ENCODE peak calls at places on chromosomes 16 and 17, in ten cellular contexts. One of them, this sample, is unnamed.

GRCh38 chr17:39252788-39253460 is 27.2 kb upstream of the STAC2 start:
- DNase-seq in H1: no peak
- DNase-seq in CD4-positive, CD25-positive, alpha-beta regulatory T cell: no peak
- DNase-seq in GM23338: peak; percentile 64
- DNase-seq in DND-41: no peak
- DNase-seq in naive thymus-derived CD4-positive, alpha-beta T cell: no peak
- DNase-seq in heart left ventricle: no peak
- DNase-seq in sigmoid colon: no peak
- DNase-seq in adrenal gland: no peak
- DNase-seq in SJCRH30: no peak
- DNase-seq in this sample: no peak

GRCh38 chr16:69404275-69404805 is 18.5 kb upstream of the TERF2 start:
- DNase-seq in heart left ventricle: no peak
- DNase-seq in GM23338: peak; percentile 18
- DNase-seq in DND-41: no peak
- DNase-seq in adrenal gland: peak; percentile 69
- DNase-seq in sigmoid colon: no peak
- DNase-seq in SJCRH30: peak; percentile 71
- DNase-seq in naive thymus-derived CD4-positive, alpha-beta T cell: no peak
- DNase-seq in H1: no peak
- DNase-seq in CD4-positive, CD25-positive, alpha-beta regulatory T cell: no peak
- DNase-seq in this sample: no peak

GRCh38 chr16:75264999-75265910 is 13.8 kb upstream of the BCAR1 start:
- DNase-seq in DND-41: no peak
- DNase-seq in adrenal gland: peak; percentile 70
- DNase-seq in H1: peak; percentile 60
- DNase-seq in sigmoid colon: peak; percentile 82
- DNase-seq in CD4-positive, CD25-positive, alpha-beta regulatory T cell: no peak
- DNase-seq in SJCRH30: no peak
- DNase-seq in heart left ventricle: peak; percentile 75
- DNase-seq in naive thymus-derived CD4-positive, alpha-beta T cell: no peak
- DNase-seq in GM23338: peak; percentile 46
- DNase-seq in this sample: peak; percentile 60

GRCh38 chr17:80632046-80632581 is 87.5 kb downstream of the RPTOR start:
- DNase-seq in H1: no peak
- DNase-seq in sigmoid colon: no peak
- DNase-seq in DND-41: no peak
- DNase-seq in heart left ventricle: no peak
- DNase-seq in SJCRH30: no peak
- DNase-seq in naive thymus-derived CD4-positive, alpha-beta T cell: no peak
- DNase-seq in adrenal gland: no peak
- DNase-seq in GM23338: no peak
- DNase-seq in CD4-positive, CD25-positive, alpha-beta regulatory T cell: no peak
- DNase-seq in this sample: no peak

GRCh38 chr17:35789044-35789443 is 6.4 kb downstream of the MMP28 start:
- DNase-seq in adrenal gland: no peak
- DNase-seq in H1: no peak
- DNase-seq in DND-41: no peak
- DNase-seq in sigmoid colon: no peak
- DNase-seq in heart left ventricle: no peak
- DNase-seq in naive thymus-derived CD4-positive, alpha-beta T cell: no peak
- DNase-seq in SJCRH30: no peak
- DNase-seq in GM23338: no peak
- DNase-seq in CD4-positive, CD25-positive, alpha-beta regulatory T cell: no peak
- DNase-seq in this sample: no peak

GRCh38 chr17:50213026-50214015 is 11.9 kb upstream of the COL1A1 start:
- DNase-seq in CD4-positive, CD25-positive, alpha-beta regulatory T cell: no peak
- DNase-seq in DND-41: peak; percentile 54
- DNase-seq in GM23338: peak; percentile 60
- DNase-seq in SJCRH30: peak; percentile 32
- DNase-seq in sigmoid colon: no peak
- DNase-seq in naive thymus-derived CD4-positive, alpha-beta T cell: no peak
- DNase-seq in adrenal gland: no peak
- DNase-seq in H1: no peak
- DNase-seq in heart left ventricle: no peak
- DNase-seq in this sample: no peak

GRCh38 chr17:66583112-66583748 is 251.7 kb upstream of the CACNG5 start:
- DNase-seq in naive thymus-derived CD4-positive, alpha-beta T cell: no peak
- DNase-seq in GM23338: no peak
- DNase-seq in H1: no peak
- DNase-seq in heart left ventricle: no peak
- DNase-seq in DND-41: no peak
- DNase-seq in sigmoid colon: no peak
- DNase-seq in SJCRH30: no peak
- DNase-seq in CD4-positive, CD25-positive, alpha-beta regulatory T cell: no peak
- DNase-seq in adrenal gland: no peak
- DNase-seq in this sample: no peak

GRCh38 chr17:11701906-11702305 is 103.6 kb downstream of the DNAH9 start:
- DNase-seq in SJCRH30: no peak
- DNase-seq in H1: no peak
- DNase-seq in DND-41: no peak
- DNase-seq in naive thymus-derived CD4-positive, alpha-beta T cell: no peak
- DNase-seq in sigmoid colon: no peak
- DNase-seq in adrenal gland: no peak
- DNase-seq in CD4-positive, CD25-positive, alpha-beta regulatory T cell: no peak
- DNase-seq in GM23338: no peak
- DNase-seq in heart left ventricle: no peak
- DNase-seq in this sample: no peak

GRCh38 chr17:1474402-1475189 is 17.9 kb downstream of the MYO1C start:
- DNase-seq in GM23338: no peak
- DNase-seq in naive thymus-derived CD4-positive, alpha-beta T cell: no peak
- DNase-seq in DND-41: no peak
- DNase-seq in H1: no peak
- DNase-seq in CD4-positive, CD25-positive, alpha-beta regulatory T cell: no peak
- DNase-seq in adrenal gland: no peak
- DNase-seq in SJCRH30: no peak
- DNase-seq in heart left ventricle: no peak
- DNase-seq in sigmoid colon: no peak
- DNase-seq in this sample: no peak

GRCh38 chr17:17826340-17826708 is 10.5 kb downstream of the SREBF1 start:
- DNase-seq in GM23338: no peak
- DNase-seq in DND-41: no peak
- DNase-seq in H1: no peak
- DNase-seq in CD4-positive, CD25-positive, alpha-beta regulatory T cell: no peak
- DNase-seq in SJCRH30: no peak
- DNase-seq in naive thymus-derived CD4-positive, alpha-beta T cell: no peak
- DNase-seq in heart left ventricle: no peak
- DNase-seq in adrenal gland: no peak
- DNase-seq in sigmoid colon: no peak
- DNase-seq in this sample: no peak
- H3K4me1 ChIP-seq in GM23338: peaks cover 47% of the 10 kb centered on the region
- H3K4me1 ChIP-seq in DND-41: peaks cover 52% of the 10 kb centered on the region
- H3K4me1 ChIP-seq in H1: peaks cover 37% of the 10 kb centered on the region
- H3K4me1 ChIP-seq in CD4-positive, CD25-positive, alpha-beta regulatory T cell: peaks cover 47% of the 10 kb centered on the region
- H3K4me1 ChIP-seq in SJCRH30: peaks cover 28% of the 10 kb centered on the region
- H3K4me1 ChIP-seq in naive thymus-derived CD4-positive, alpha-beta T cell: peaks cover 34% of the 10 kb centered on the region
- H3K4me1 ChIP-seq in heart left ventricle: peaks cover 19% of the 10 kb centered on the region
- H3K4me1 ChIP-seq in adrenal gland: peaks cover 71% of the 10 kb centered on the region
- H3K4me1 ChIP-seq in sigmoid colon: peaks cover 64% of the 10 kb centered on the region
- H3K4me1 ChIP-seq in this sample: peaks cover 40% of the 10 kb centered on the region

DNA sequence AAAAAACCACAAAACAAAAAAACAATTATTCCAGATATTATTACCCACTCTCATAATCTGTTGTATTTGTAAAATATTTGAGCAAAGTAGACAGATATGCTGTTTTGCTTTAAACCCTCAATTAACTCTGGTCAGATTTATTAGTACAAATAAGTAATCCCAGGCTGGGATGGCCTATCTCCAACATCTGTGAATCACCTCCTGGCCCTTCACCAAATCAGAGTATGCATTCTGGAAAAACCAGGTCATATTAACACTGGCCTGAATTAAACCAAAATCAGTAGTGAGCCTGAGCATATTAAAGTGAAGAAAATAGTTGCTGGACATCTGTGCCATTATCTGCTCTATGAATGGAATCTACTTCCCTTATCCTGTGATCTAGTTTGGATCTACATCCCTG is 41.0 kb downstream of the STAT3 start:
- DNase-seq in sigmoid colon: peak; percentile 84
- DNase-seq in H1: no peak
- DNase-seq in DND-41: no peak
- DNase-seq in SJCRH30: no peak
- DNase-seq in adrenal gland: peak; percentile 78
- DNase-seq in naive thymus-derived CD4-positive, alpha-beta T cell: no peak
- DNase-seq in heart left ventricle: no peak
- DNase-seq in GM23338: no peak
- DNase-seq in CD4-positive, CD25-positive, alpha-beta regulatory T cell: no peak
- DNase-seq in this sample: no peak
- H3K36me3 ChIP-seq in sigmoid colon: peaks cover 28% of the 10 kb centered on the region
- H3K36me3 ChIP-seq in H1: peaks cover 2% of the 10 kb centered on the region
- H3K36me3 ChIP-seq in DND-41: peaks cover 16% of the 10 kb centered on the region
- H3K36me3 ChIP-seq in SJCRH30: peaks cover 25% of the 10 kb centered on the region
- H3K36me3 ChIP-seq in adrenal gland: no peaks in the 10 kb centered on the region
- H3K36me3 ChIP-seq in naive thymus-derived CD4-positive, alpha-beta T cell: no peaks in the 10 kb centered on the region
- H3K36me3 ChIP-seq in heart left ventricle: peaks cover 59% of the 10 kb centered on the region
- H3K36me3 ChIP-seq in GM23338: peaks cover 9% of the 10 kb centered on the region
- H3K36me3 ChIP-seq in CD4-positive, CD25-positive, alpha-beta regulatory T cell: peaks cover 41% of the 10 kb centered on the region
- H3K36me3 ChIP-seq in this sample: peaks cover 72% of the 10 kb centered on the region

GRCh38 chr17:48574523-48575065 is 3.6 kb downstream of the HOXB4 start:
- DNase-seq in DND-41: no peak
- DNase-seq in adrenal gland: no peak
- DNase-seq in heart left ventricle: no peak
- DNase-seq in SJCRH30: no peak
- DNase-seq in sigmoid colon: no peak
- DNase-seq in naive thymus-derived CD4-positive, alpha-beta T cell: no peak
- DNase-seq in GM23338: no peak
- DNase-seq in H1: no peak
- DNase-seq in CD4-positive, CD25-positive, alpha-beta regulatory T cell: no peak
- DNase-seq in this sample: no peak

GRCh38 chr17:48569676-48570324 is 8.3 kb downstream of the HOXB4 start:
- DNase-seq in CD4-positive, CD25-positive, alpha-beta regulatory T cell: no peak
- DNase-seq in DND-41: no peak
- DNase-seq in H1: no peak
- DNase-seq in heart left ventricle: no peak
- DNase-seq in naive thymus-derived CD4-positive, alpha-beta T cell: no peak
- DNase-seq in GM23338: no peak
- DNase-seq in SJCRH30: no peak
- DNase-seq in sigmoid colon: no peak
- DNase-seq in adrenal gland: no peak
- DNase-seq in this sample: no peak

GRCh38 chr17:48571024-48571818 is 6.9 kb downstream of the HOXB4 start:
- DNase-seq in sigmoid colon: no peak
- DNase-seq in adrenal gland: no peak
- DNase-seq in H1: no peak
- DNase-seq in CD4-positive, CD25-positive, alpha-beta regulatory T cell: no peak
- DNase-seq in SJCRH30: no peak
- DNase-seq in naive thymus-derived CD4-positive, alpha-beta T cell: no peak
- DNase-seq in DND-41: no peak
- DNase-seq in GM23338: no peak
- DNase-seq in heart left ventricle: no peak
- DNase-seq in this sample: no peak

GRCh38 chr17:48570325-48571023 is 7.7 kb downstream of the HOXB4 start:
- DNase-seq in GM23338: no peak
- DNase-seq in adrenal gland: no peak
- DNase-seq in SJCRH30: no peak
- DNase-seq in H1: no peak
- DNase-seq in heart left ventricle: no peak
- DNase-seq in DND-41: no peak
- DNase-seq in sigmoid colon: no peak
- DNase-seq in naive thymus-derived CD4-positive, alpha-beta T cell: no peak
- DNase-seq in CD4-positive, CD25-positive, alpha-beta regulatory T cell: no peak
- DNase-seq in this sample: no peak

DNA sequence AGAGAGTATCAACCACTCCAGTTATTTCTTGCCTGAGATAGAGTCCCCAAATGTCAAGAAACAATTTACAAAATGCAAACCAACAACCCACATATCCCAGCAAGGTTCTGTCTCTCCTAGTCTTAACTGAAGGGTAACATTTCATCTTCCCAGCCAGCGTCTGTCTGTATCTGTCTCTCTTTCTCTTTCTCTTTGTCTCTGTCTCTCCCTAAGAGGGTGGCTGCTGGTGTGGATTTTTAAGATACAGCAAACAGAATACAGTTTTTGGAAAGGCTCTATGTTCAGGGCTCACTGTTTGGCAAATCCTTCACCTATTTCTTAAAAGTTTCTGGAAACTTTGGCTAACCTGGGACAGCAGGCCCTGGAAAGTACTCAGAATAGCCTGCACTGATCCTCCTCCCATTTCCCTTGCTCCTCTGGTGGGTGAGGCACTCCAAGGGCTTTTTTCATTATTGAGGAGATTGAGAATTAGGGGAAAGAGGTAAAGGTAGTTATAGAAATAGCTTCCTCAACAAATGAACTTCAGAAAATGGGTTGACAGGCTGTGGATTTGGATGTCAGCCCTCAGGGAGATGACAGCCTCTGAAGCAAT is 6.2 kb downstream of the HOXB4 start:
- DNase-seq in adrenal gland: no peak
- DNase-seq in sigmoid colon: no peak
- DNase-seq in H1: no peak
- DNase-seq in DND-41: no peak
- DNase-seq in heart left ventricle: no peak
- DNase-seq in SJCRH30: no peak
- DNase-seq in CD4-positive, CD25-positive, alpha-beta regulatory T cell: no peak
- DNase-seq in naive thymus-derived CD4-positive, alpha-beta T cell: no peak
- DNase-seq in GM23338: no peak
- DNase-seq in this sample: no peak
- H3K4me1 ChIP-seq in adrenal gland: peaks cover 43% of the 10 kb centered on the region
- H3K4me1 ChIP-seq in sigmoid colon: peaks cover 94% of the 10 kb centered on the region
- H3K4me1 ChIP-seq in H1: peaks cover 3% of the 10 kb centered on the region
- H3K4me1 ChIP-seq in DND-41: no peaks in the 10 kb centered on the region
- H3K4me1 ChIP-seq in heart left ventricle: no peaks in the 10 kb centered on the region
- H3K4me1 ChIP-seq in SJCRH30: peaks cover 6% of the 10 kb centered on the region
- H3K4me1 ChIP-seq in CD4-positive, CD25-positive, alpha-beta regulatory T cell: peaks cover 11% of the 10 kb centered on the region
- H3K4me1 ChIP-seq in naive thymus-derived CD4-positive, alpha-beta T cell: peaks cover under 1% of the 10 kb centered on the region
- H3K4me1 ChIP-seq in GM23338: peaks cover 76% of the 10 kb centered on the region
- H3K4me1 ChIP-seq in this sample: peaks cover 23% of the 10 kb centered on the region

DNA sequence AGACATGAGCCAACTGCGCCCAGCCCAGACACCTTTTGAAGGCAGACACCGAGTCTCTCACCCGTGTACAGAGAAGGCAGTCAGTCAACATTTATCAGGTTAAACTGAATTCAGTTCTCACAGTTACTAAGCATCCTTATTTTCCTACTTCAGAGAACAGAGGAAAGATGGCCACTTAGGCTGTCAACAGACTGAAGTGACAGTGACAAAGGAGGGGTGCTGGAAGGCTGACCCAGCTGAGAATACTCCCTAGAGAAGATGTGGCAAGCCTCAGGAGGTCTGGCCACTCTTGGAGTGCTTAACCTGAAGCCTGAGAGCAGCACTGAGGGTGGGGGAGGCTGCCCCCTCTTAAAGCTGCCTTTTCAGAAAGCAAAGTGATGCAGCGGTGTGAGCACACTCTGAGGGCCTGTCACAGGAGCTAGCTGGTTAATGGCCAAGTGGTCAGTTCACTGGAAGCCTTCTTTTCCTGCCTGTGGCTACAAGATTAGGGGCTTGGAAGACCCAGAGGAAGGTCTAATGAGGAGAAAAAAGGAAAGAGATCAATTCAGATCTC is 51.0 kb upstream of the SREBF1 start:
- DNase-seq in sigmoid colon: no peak
- DNase-seq in naive thymus-derived CD4-positive, alpha-beta T cell: no peak
- DNase-seq in DND-41: no peak
- DNase-seq in H1: no peak
- DNase-seq in SJCRH30: no peak
- DNase-seq in CD4-positive, CD25-positive, alpha-beta regulatory T cell: no peak
- DNase-seq in adrenal gland: no peak
- DNase-seq in heart left ventricle: no peak
- DNase-seq in GM23338: no peak
- DNase-seq in this sample: no peak
- H3K36me3 ChIP-seq in sigmoid colon: peaks cover 11% of the 10 kb centered on the region
- H3K36me3 ChIP-seq in naive thymus-derived CD4-positive, alpha-beta T cell: peaks cover 14% of the 10 kb centered on the region
- H3K36me3 ChIP-seq in DND-41: peaks cover under 1% of the 10 kb centered on the region
- H3K36me3 ChIP-seq in H1: no peaks in the 10 kb centered on the region
- H3K36me3 ChIP-seq in SJCRH30: no peaks in the 10 kb centered on the region
- H3K36me3 ChIP-seq in CD4-positive, CD25-positive, alpha-beta regulatory T cell: peaks cover 39% of the 10 kb centered on the region
- H3K36me3 ChIP-seq in adrenal gland: no peaks in the 10 kb centered on the region
- H3K36me3 ChIP-seq in heart left ventricle: peaks cover 29% of the 10 kb centered on the region
- H3K36me3 ChIP-seq in GM23338: no peaks in the 10 kb centered on the region
- H3K36me3 ChIP-seq in this sample: no peaks in the 10 kb centered on the region